ENCODE peak calls at places on chromosomes 12 and 14, in five cellular contexts. A is hippocampal formation, P is left colon, L is NCI-H1105, Q is lower lobe of right lung. G is an unnamed sample.
A peak's percentile ranks its signal among the peaks of the same experiment; 100 is the strongest.

GRCh38 chr12:89326260-89327040 is 25.9 kb downstream of the DUSP6 start:
- DNase-seq in Q (no peak), A (no peak), L (no peak), P (no peak), G (no peak)

GRCh38 chr14:66070542-66071319 is 415.4 kb upstream of the CCDC196 start:
- DNase-seq in Q (no peak), A (no peak), P (peak; percentile 68), L (peak; percentile 53), G (peak; percentile 33)

GRCh38 chr12:7695159-7695930 is at the start of gene GDF3:
- DNase-seq in Q (no peak), L (no peak), P (no peak), A (no peak), G (no peak)

GRCh38 chr14:55884819-55885218 is 233.4 kb upstream of the PELI2 start:
- DNase-seq in P (no peak), L (peak; percentile 91), A (peak; percentile 17), Q (no peak), G (peak; percentile 38)

GRCh38 chr12:24396266-24396665 is 446.8 kb upstream of the SOX5 start:
- DNase-seq in Q (no peak), P (no peak), L (no peak), A (peak; percentile 12), G (no peak)

GRCh38 chr14:73576391-73576790 is 7.4 kb downstream of the ACOT2 start:
- DNase-seq in L (no peak), P (no peak), A (no peak), Q (no peak), G (no peak)

GRCh38 chr14:32472512-32473472 is 143.7 kb downstream of the AKAP6 start:
- DNase-seq in A (peak; percentile 90), L (peak; percentile 16), Q (no peak), P (no peak), G (no peak)

GRCh38 chr12:76530531-76530930 is 29.0 kb downstream of the OSBPL8 start:
- DNase-seq in P (no peak), A (no peak), L (no peak), Q (no peak), G (no peak)

GRCh38 chr12:117468016-117468415 is 106.6 kb upstream of the NOS1 start:
- DNase-seq in P (no peak), Q (no peak), A (no peak), L (peak; percentile 27), G (no peak)

GRCh38 chr12:94545937-94546771 is 86.5 kb upstream of the CEP83 start:
- DNase-seq in L (peak; percentile 23), P (peak; percentile 57), A (peak; percentile 45), Q (peak; percentile 53), G (peak; percentile 62)

G was measured in NCI-H1417.